ENCODE peak calls at places on chromosome 19, in six cellular contexts. P is IMR-90, J is foreskin keratinocyte, T is body of pancreas, N is adipocyte, R is sigmoid colon. A is an unnamed sample. For H3K27me3, the result is how much of the 10 kb centered on the place peaks cover.

GRCh38 chr19:56109216-56109615 is 11.9 kb downstream of the ZNF787 start:
- DNase-seq in P (peak), J (no peak), T (no peak), N (no peak), R (no peak), A (no peak)

GRCh38 chr19:17450264-17451075 is 2.0 kb upstream of the TMEM221 start:
- DNase-seq in P (no peak), J (peak), T (no peak), N (no peak), R (no peak), A (no peak)

GRCh38 chr19:55173717-55174409 is 6.2 kb downstream of the SYT5 start:
- DNase-seq in P (peak), J (peak), T (peak), N (peak), R (no peak), A (peak)

GRCh38 chr19:42076375-42076944 is 494 bp downstream of the ZNF574 start:
- DNase-seq in P (no peak), J (no peak), T (no peak), N (peak), R (no peak), A (peak)

GRCh38 chr19:18308051-18308947 is 14.6 kb downstream of the LSM4 start:
- DNase-seq in P (no peak), J (no peak), T (no peak), N (no peak), R (no peak), A (no peak)

GRCh38 chr19:51749979-51750378 is 1.7 kb downstream of the FPR1 start:
- DNase-seq in P (no peak), J (no peak), T (no peak), N (no peak), R (no peak), A (no peak)

GRCh38 chr19:43467730-43468129 is 2.3 kb upstream of the LYPD3 start:
- DNase-seq in P (peak), J (no peak), T (no peak), N (peak), R (no peak), A (no peak)

GRCh38 chr19:52898101-52898500 is 666 bp upstream of the ZNF320 start:
- DNase-seq in P (no peak), J (no peak), T (no peak), N (no peak), R (no peak), A (no peak)

GRCh38 chr19:17555929-17556813 is 722 bp downstream of the COLGALT1 start:
- DNase-seq in P (peak), J (no peak), T (peak), N (peak), R (peak), A (no peak)

GRCh38 chr19:1947651-1948209 is 6.8 kb downstream of the CSNK1G2 start:
- DNase-seq in P (no peak), J (no peak), T (no peak), N (no peak), R (no peak), A (no peak)

GRCh38 chr19:54332149-54332548 is 6.8 kb downstream of the LILRA4 start:
- DNase-seq in P (no peak), J (no peak), T (no peak), N (no peak), R (no peak), A (no peak)

GRCh38 chr19:1758231-1758577 is 4.9 kb downstream of the ONECUT3 start:
- DNase-seq in P (no peak), J (no peak), T (no peak), N (no peak), R (no peak), A (no peak)

GRCh38 chr19:56839665-56840451 is 668 bp downstream of the PEG3 start:
- DNase-seq in P (no peak), J (peak), T (peak), N (peak), R (peak), A (no peak)

GRCh38 chr19:47631681-47632446 is 22.9 kb downstream of the BICRA start:
- DNase-seq in P (no peak), J (no peak), T (no peak), N (no peak), R (no peak), A (no peak)

GRCh38 chr19:17475541-17476115 is 5.3 kb downstream of the SLC27A1 start:
- DNase-seq in P (peak), J (peak), T (peak), N (peak), R (peak), A (no peak)

GRCh38 chr19:40721936-40722661 is 5.2 kb downstream of the ITPKC start:
- DNase-seq in P (peak), J (peak), T (no peak), N (no peak), R (no peak), A (no peak)

GRCh38 chr19:40976724-40977123 is 14.4 kb upstream of the CYP2B6 start:
- DNase-seq in P (no peak), J (no peak), T (no peak), N (no peak), R (no peak), A (no peak)

GRCh38 chr19:18287836-18288772 is 6.7 kb upstream of the JUND start:
- DNase-seq in P (no peak), J (no peak), T (no peak), N (peak), R (no peak), A (no peak)

GRCh38 chr19:9057505-9058258 is 29.2 kb upstream of the OR1M1 start:
- DNase-seq in P (no peak), J (no peak), T (no peak), N (no peak), R (no peak), A (no peak)

GRCh38 chr19:47663435-47663910 is 49.7 kb upstream of the EHD2 start:
- DNase-seq in P (peak), J (peak), T (no peak), N (peak), R (no peak), A (no peak)

GRCh38 chr19:11737964-11738745 is 591 bp downstream of the ZNF823 start:
- DNase-seq in P (peak), J (no peak), T (peak), N (peak), R (peak), A (peak)

GRCh38 chr19:48117515-48118330 is 7.1 kb upstream of the PLA2G4C start:
- DNase-seq in P (no peak), J (no peak), T (no peak), N (no peak), R (no peak), A (no peak)

GRCh38 chr19:21691656-21692055 is 75.7 kb downstream of the ZNF100 start:
- DNase-seq in P (no peak), J (no peak), T (no peak), N (no peak), R (no peak), A (no peak)

GRCh38 chr19:16587031-16588023 is 15.1 kb upstream of the SLC35E1 start:
- DNase-seq in P (peak), J (no peak), T (no peak), N (peak), R (no peak), A (peak)

GRCh38 chr19:43562698-43563241 is 12.6 kb downstream of the XRCC1 start:
- DNase-seq in P (peak), J (peak), T (peak), N (no peak), R (peak), A (peak)

GRCh38 chr19:883661-884211 is 9.3 kb downstream of the MED16 start:
- DNase-seq in P (no peak), J (peak), T (no peak), N (no peak), R (no peak), A (no peak)

DNA sequence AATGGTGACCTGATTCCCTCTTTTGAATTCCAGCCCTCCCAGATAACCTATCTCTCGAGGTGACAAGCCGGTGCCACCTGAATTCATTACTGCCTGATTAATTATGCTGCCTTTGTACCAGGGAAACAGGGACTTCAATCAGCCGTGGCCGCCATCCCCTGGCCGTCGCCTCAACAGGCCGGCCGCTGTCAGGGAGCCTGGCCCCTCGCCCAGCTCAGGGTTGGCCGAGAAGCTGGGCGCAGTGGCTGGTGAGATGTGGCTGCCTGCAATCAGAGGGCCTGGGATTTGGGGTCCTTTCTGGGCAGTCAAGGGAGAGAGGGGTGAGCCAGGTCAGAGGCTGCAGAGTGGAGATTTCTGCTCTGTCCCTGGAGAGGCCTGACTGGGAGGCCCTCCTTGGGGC is 91.2 kb downstream of the KCTD15 start:
- DNase-seq in P (no peak), J (no peak), T (no peak), N (no peak), R (no peak), A (no peak)
- H3K27me3 ChIP-seq in P (under half), J (under half), T (under half), N (under half), R (under half), A (under half)

GRCh38 chr19:28841531-28841930 is 371.4 kb downstream of the UQCRFS1 start:
- DNase-seq in P (no peak), J (no peak), T (no peak), N (no peak), R (no peak), A (no peak)
- H3K27me3 ChIP-seq in P (under half), J (under half), T (under half), N (under half), R (under half), A (under half)

GRCh38 chr19:35508129-35508528 is 5.3 kb downstream of the DMKN start:
- DNase-seq in P (no peak), J (no peak), T (no peak), N (no peak), R (no peak), A (no peak)

GRCh38 chr19:35509018-35509652 is 4.3 kb downstream of the DMKN start:
- DNase-seq in P (no peak), J (peak), T (peak), N (no peak), R (no peak), A (peak)

GRCh38 chr19:35502751-35503150 is 10.7 kb downstream of the DMKN start:
- DNase-seq in P (no peak), J (no peak), T (no peak), N (no peak), R (no peak), A (no peak)

GRCh38 chr19:35507561-35507960 is 5.9 kb downstream of the DMKN start:
- DNase-seq in P (no peak), J (no peak), T (no peak), N (no peak), R (no peak), A (no peak)

DNA sequence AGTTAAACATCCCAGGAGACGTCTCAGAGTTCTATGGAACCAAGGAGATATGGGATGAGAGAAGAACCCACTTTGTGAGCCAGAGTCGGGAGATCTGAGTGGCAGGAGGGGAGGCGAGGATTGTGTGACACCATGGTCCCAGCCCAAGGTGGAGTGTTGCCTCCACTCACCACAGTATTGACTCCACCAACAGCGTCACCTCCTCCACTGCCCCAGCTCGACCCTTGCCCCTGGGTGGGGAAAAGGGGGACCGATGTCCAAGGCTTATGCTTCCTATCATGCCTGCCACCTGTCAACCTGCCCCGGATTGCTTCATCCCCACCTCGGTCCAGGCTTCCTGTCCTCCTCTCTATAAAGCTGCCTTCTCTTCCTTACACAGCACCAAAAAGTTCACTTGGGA is 7.5 kb downstream of the DMKN start:
- DNase-seq in P (no peak), J (no peak), T (no peak), N (no peak), R (no peak), A (no peak)
- H3K27me3 ChIP-seq in P (half or more), J (under half), T (under half), N (under half), R (under half), A (under half)

GRCh38 chr19:46409146-46409545 is 4.2 kb downstream of the CCDC8 start:
- DNase-seq in P (no peak), J (no peak), T (no peak), N (no peak), R (no peak), A (no peak)
- H3K27me3 ChIP-seq in P (under half), J (under half), T (under half), N (under half), R (half or more), A (under half)

GRCh38 chr19:39200066-39200817 is 3.5 kb downstream of the NCCRP1 start:
- DNase-seq in P (no peak), J (no peak), T (peak), N (no peak), R (no peak), A (no peak)

GRCh38 chr19:39197808-39198207 is 1.0 kb downstream of the NCCRP1 start:
- DNase-seq in P (no peak), J (no peak), T (peak), N (no peak), R (no peak), A (no peak)

GRCh38 chr19:39196860-39197562 is at the start of gene NCCRP1:
- DNase-seq in P (no peak), J (no peak), T (no peak), N (peak), R (no peak), A (no peak)

GRCh38 chr19:39200818-39201145 is 3.3 kb downstream of the SYCN start:
- DNase-seq in P (no peak), J (no peak), T (peak), N (no peak), R (no peak), A (no peak)

DNA sequence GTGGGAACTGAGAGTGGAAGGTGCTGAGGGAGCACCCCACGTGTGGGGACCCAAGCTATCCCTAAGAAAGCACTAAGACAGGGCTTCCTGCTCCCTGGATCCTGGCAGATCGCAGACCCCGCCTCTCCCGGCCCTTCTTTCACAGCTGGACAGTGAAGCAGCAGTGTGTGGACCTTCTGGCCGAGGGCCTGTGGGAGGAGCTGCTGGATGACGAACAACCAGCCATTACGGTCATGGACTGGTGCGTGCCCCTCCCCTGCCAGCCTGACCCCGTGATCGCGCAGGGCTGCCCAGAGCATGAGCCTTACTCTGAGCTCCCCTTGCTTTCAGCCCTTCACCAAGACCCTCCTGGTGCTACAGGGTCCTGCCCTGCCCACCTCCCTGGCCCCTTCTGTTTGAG is 2.3 kb downstream of the NCCRP1 start:
- DNase-seq in P (peak), J (no peak), T (peak), N (peak), R (peak), A (no peak)
- H3K27me3 ChIP-seq in P (half or more), J (half or more), T (under half), N (half or more), R (half or more), A (under half)

GRCh38 chr19:35421362-35421761 is 26.7 kb upstream of the FFAR2 start:
- DNase-seq in P (no peak), J (no peak), T (peak), N (no peak), R (no peak), A (no peak)
- H3K27me3 ChIP-seq in P (under half), J (under half), T (under half), N (under half), R (under half), A (under half)

DNA sequence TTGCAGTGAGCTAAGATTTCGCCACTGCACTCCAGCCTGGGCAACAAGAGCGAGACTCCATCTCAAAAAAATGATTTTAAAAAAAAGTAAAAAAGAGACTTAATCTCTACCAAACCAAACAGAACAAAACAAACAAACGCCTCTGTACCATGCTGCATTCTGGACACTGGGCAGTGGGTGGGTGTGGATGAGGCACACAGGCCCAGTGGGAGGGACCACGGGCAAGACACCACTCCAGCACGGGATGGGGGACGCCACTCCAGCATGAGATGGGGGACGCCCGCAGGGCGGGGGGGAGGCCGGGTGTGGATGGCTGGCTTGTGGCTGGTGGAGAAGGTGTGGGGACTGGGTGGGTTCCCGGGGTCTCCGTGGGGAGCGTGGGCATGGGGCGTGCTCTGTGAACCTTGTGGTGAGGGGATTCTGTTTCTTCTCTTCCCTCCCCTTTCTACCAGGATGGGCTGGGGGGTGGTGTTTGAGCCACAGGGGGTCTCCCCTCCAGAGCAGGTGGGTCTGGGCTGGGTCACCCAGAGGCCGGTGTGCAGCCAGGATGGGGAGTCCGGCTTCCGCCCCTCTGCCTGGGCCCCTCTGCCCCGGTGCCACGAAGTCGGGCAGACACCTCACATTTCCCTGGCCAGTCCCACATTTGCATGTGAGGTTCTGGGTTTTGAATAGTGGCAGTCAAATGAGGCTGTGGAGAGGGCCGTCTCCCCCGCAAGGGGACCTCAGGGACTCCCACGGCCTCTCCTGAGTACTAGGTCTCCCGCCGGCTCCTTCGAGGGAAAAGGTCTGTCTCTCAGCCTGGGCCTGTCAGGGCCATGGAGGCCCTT is 23.9 kb upstream of the MATK start:
- DNase-seq in P (no peak), J (no peak), T (no peak), N (no peak), R (no peak), A (no peak)
- H3K27me3 ChIP-seq in P (under half), J (under half), T (under half), N (under half), R (under half), A (under half)

DNA sequence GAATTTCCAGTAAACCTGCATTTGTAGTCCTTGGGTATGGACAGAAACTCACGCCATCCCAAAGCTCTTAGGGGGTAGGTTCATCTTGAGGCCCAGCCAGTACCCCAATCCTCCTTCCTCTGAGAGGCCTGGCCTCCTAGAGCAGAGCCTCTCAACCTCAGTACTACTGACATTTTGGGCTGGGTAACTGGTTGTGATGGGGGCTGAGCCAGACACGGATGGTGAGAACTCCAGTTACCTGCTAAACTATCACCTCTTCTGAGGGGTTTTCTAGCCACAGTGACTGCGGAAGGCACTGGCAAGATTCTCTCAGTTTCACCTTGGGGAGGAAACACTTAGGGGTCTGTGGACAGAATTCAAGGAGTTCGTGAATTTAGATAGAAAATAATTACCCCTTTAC is 156.2 kb downstream of the CACNA1A start:
- DNase-seq in P (no peak), J (no peak), T (no peak), N (no peak), R (no peak), A (no peak)
- H3K27me3 ChIP-seq in P (under half), J (under half), T (under half), N (under half), R (under half), A (under half)

GRCh38 chr19:49515767-49516166 is 3.3 kb downstream of the FCGRT start:
- DNase-seq in P (no peak), J (no peak), T (no peak), N (no peak), R (peak), A (no peak)

GRCh38 chr19:49518033-49518432 is 5.6 kb downstream of the FCGRT start:
- DNase-seq in P (no peak), J (no peak), T (no peak), N (no peak), R (no peak), A (no peak)

GRCh38 chr19:49513746-49514118 is 1.3 kb downstream of the FCGRT start:
- DNase-seq in P (no peak), J (no peak), T (no peak), N (no peak), R (no peak), A (no peak)

GRCh38 chr19:49512970-49513745 is 697 bp downstream of the FCGRT start:
- DNase-seq in P (no peak), J (no peak), T (no peak), N (peak), R (peak), A (no peak)

DNA sequence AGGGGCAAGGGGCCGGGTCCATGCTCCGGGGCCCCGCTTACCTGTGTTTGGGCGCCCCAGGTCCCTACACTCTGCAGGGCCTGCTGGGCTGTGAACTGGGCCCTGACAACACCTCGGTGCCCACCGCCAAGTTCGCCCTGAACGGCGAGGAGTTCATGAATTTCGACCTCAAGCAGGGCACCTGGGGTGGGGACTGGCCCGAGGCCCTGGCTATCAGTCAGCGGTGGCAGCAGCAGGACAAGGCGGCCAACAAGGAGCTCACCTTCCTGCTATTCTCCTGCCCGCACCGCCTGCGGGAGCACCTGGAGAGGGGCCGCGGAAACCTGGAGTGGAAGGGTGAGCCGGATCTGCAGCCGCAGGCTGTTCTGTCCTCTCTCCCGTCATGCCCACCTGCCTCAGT is 1.7 kb downstream of the FCGRT start:
- DNase-seq in P (no peak), J (no peak), T (no peak), N (no peak), R (no peak), A (no peak)
- H3K27me3 ChIP-seq in P (under half), J (under half), T (under half), N (under half), R (under half), A (under half)